ENCODE peak calls at places on chromosomes 7 and 10, in five cellular contexts. One of them, this sample, is unnamed.

GRCh38 chr10:53699231-53699630 is 926.6 kb upstream of the MBL2 start:
- DNase-seq in GM19239: no peak
- DNase-seq in GM04503: no peak
- DNase-seq in activated gamma-delta T cell treated with anti-CD3 and anti-CD28 coated beads, Interleukin-2, amount 50 U/mL, for 16 hours: no peak
- DNase-seq in activated CD4-positive, alpha-beta T cell treated with anti-CD3 and anti-CD28 coated beads, Interleukin-2, amount 50 U/mL, for 24 hours: no peak
- DNase-seq in this sample: no peak

GRCh38 chr7:7323352-7323751 is 141.0 kb downstream of the C1GALT1 start:
- DNase-seq in GM19239: peak
- DNase-seq in activated CD4-positive, alpha-beta T cell treated with anti-CD3 and anti-CD28 coated beads, Interleukin-2, amount 50 U/mL, for 24 hours: no peak
- DNase-seq in GM04503: no peak
- DNase-seq in activated gamma-delta T cell treated with anti-CD3 and anti-CD28 coated beads, Interleukin-2, amount 50 U/mL, for 16 hours: no peak
- DNase-seq in this sample: no peak

GRCh38 chr10:66591865-66592264 is 334.0 kb upstream of the LRRTM3 start:
- DNase-seq in GM19239: no peak
- DNase-seq in activated CD4-positive, alpha-beta T cell treated with anti-CD3 and anti-CD28 coated beads, Interleukin-2, amount 50 U/mL, for 24 hours: no peak
- DNase-seq in activated gamma-delta T cell treated with anti-CD3 and anti-CD28 coated beads, Interleukin-2, amount 50 U/mL, for 16 hours: no peak
- DNase-seq in GM04503: no peak
- DNase-seq in this sample: no peak

GRCh38 chr7:37109016-37109415 is 339.6 kb downstream of the ELMO1 start:
- DNase-seq in activated CD4-positive, alpha-beta T cell treated with anti-CD3 and anti-CD28 coated beads, Interleukin-2, amount 50 U/mL, for 24 hours: no peak
- DNase-seq in activated gamma-delta T cell treated with anti-CD3 and anti-CD28 coated beads, Interleukin-2, amount 50 U/mL, for 16 hours: no peak
- DNase-seq in GM19239: no peak
- DNase-seq in GM04503: no peak
- DNase-seq in this sample: no peak

GRCh38 chr7:138595454-138595853 is 105.7 kb downstream of the SVOPL start:
- DNase-seq in GM19239: no peak
- DNase-seq in activated CD4-positive, alpha-beta T cell treated with anti-CD3 and anti-CD28 coated beads, Interleukin-2, amount 50 U/mL, for 24 hours: no peak
- DNase-seq in GM04503: no peak
- DNase-seq in activated gamma-delta T cell treated with anti-CD3 and anti-CD28 coated beads, Interleukin-2, amount 50 U/mL, for 16 hours: no peak
- DNase-seq in this sample: no peak

GRCh38 chr10:86671985-86672710 is 3.8 kb downstream of the LDB3 start:
- DNase-seq in GM04503: no peak
- DNase-seq in activated gamma-delta T cell treated with anti-CD3 and anti-CD28 coated beads, Interleukin-2, amount 50 U/mL, for 16 hours: no peak
- DNase-seq in GM19239: no peak
- DNase-seq in activated CD4-positive, alpha-beta T cell treated with anti-CD3 and anti-CD28 coated beads, Interleukin-2, amount 50 U/mL, for 24 hours: no peak
- DNase-seq in this sample: peak

GRCh38 chr7:121561717-121562116 is 165.6 kb upstream of the FAM3C start:
- DNase-seq in activated gamma-delta T cell treated with anti-CD3 and anti-CD28 coated beads, Interleukin-2, amount 50 U/mL, for 16 hours: no peak
- DNase-seq in GM19239: no peak
- DNase-seq in activated CD4-positive, alpha-beta T cell treated with anti-CD3 and anti-CD28 coated beads, Interleukin-2, amount 50 U/mL, for 24 hours: no peak
- DNase-seq in GM04503: no peak
- DNase-seq in this sample: no peak

GRCh38 chr10:121783782-121784372 is 144.0 kb downstream of the ATE1 start:
- DNase-seq in activated gamma-delta T cell treated with anti-CD3 and anti-CD28 coated beads, Interleukin-2, amount 50 U/mL, for 16 hours: no peak
- DNase-seq in GM19239: no peak
- DNase-seq in activated CD4-positive, alpha-beta T cell treated with anti-CD3 and anti-CD28 coated beads, Interleukin-2, amount 50 U/mL, for 24 hours: no peak
- DNase-seq in GM04503: no peak
- DNase-seq in this sample: no peak

GRCh38 chr7:44583145-44583544 is 1.1 kb upstream of the TMED4 start:
- DNase-seq in activated CD4-positive, alpha-beta T cell treated with anti-CD3 and anti-CD28 coated beads, Interleukin-2, amount 50 U/mL, for 24 hours: no peak
- DNase-seq in GM04503: no peak
- DNase-seq in activated gamma-delta T cell treated with anti-CD3 and anti-CD28 coated beads, Interleukin-2, amount 50 U/mL, for 16 hours: no peak
- DNase-seq in GM19239: no peak
- DNase-seq in this sample: no peak

GRCh38 chr10:23034790-23035189 is 60.6 kb upstream of the MSRB2 start:
- DNase-seq in activated CD4-positive, alpha-beta T cell treated with anti-CD3 and anti-CD28 coated beads, Interleukin-2, amount 50 U/mL, for 24 hours: no peak
- DNase-seq in GM04503: no peak
- DNase-seq in GM19239: no peak
- DNase-seq in activated gamma-delta T cell treated with anti-CD3 and anti-CD28 coated beads, Interleukin-2, amount 50 U/mL, for 16 hours: no peak
- DNase-seq in this sample: no peak

GRCh38 chr10:23204773-23205172 is 12.7 kb downstream of the PTF1A start:
- DNase-seq in activated gamma-delta T cell treated with anti-CD3 and anti-CD28 coated beads, Interleukin-2, amount 50 U/mL, for 16 hours: no peak
- DNase-seq in GM04503: no peak
- DNase-seq in activated CD4-positive, alpha-beta T cell treated with anti-CD3 and anti-CD28 coated beads, Interleukin-2, amount 50 U/mL, for 24 hours: no peak
- DNase-seq in GM19239: no peak
- DNase-seq in this sample: peak

GRCh38 chr7:26603631-26604030 is 260.8 kb downstream of the SKAP2 start:
- DNase-seq in activated gamma-delta T cell treated with anti-CD3 and anti-CD28 coated beads, Interleukin-2, amount 50 U/mL, for 16 hours: no peak
- DNase-seq in GM19239: no peak
- DNase-seq in activated CD4-positive, alpha-beta T cell treated with anti-CD3 and anti-CD28 coated beads, Interleukin-2, amount 50 U/mL, for 24 hours: no peak
- DNase-seq in GM04503: no peak
- DNase-seq in this sample: peak